ENCODE peak calls at places on chromosomes 3 and 15, in ten cellular contexts. H, F, M, Z, P, E, X, Y, R and G are unnamed samples.

GRCh38 chr3:15495461-15496340 is 25.8 kb downstream of the COLQ start:
- DNase-seq in Y (no peak), F (no peak), R (no peak), Z (no peak), E (no peak), P (no peak), M (no peak), X (no peak), H (no peak), G (no peak)

GRCh38 chr3:64541803-64542202 is 146.0 kb downstream of the ADAMTS9 start:
- DNase-seq in P (no peak), Y (no peak), M (no peak), H (no peak), F (no peak), X (no peak), Z (no peak), E (no peak), R (no peak), G (no peak)

GRCh38 chr3:88773766-88774165 is 333.7 kb upstream of the EPHA3 start:
- DNase-seq in E (no peak), P (no peak), M (no peak), Y (no peak), F (peak), Z (no peak), R (no peak), X (no peak), H (no peak), G (no peak)

GRCh38 chr3:42991369-42992315 is 12.5 kb downstream of the GASK1A start:
- DNase-seq in F (no peak), E (no peak), Z (no peak), M (no peak), H (no peak), X (no peak), Y (no peak), R (no peak), P (no peak), G (no peak)

GRCh38 chr3:183392166-183393034 is 36.0 kb downstream of the MCF2L2 start:
- DNase-seq in M (no peak), Z (no peak), F (no peak), H (no peak), E (peak), X (no peak), Y (no peak), R (peak), P (no peak), G (no peak)

GRCh38 chr15:47331796-47332480 is 385.4 kb upstream of the SEMA6D start:
- DNase-seq in P (no peak), R (peak), E (no peak), M (peak), Z (no peak), H (no peak), F (no peak), Y (no peak), X (no peak), G (no peak)

GRCh38 chr3:146550743-146551510 is 6.5 kb upstream of the PLSCR1 start:
- DNase-seq in P (no peak), M (no peak), Z (peak), R (no peak), X (no peak), E (peak), H (peak), F (peak), Y (peak), G (no peak)

GRCh38 chr3:38459499-38460048 is 5.9 kb downstream of the ACVR2B start:
- DNase-seq in Y (no peak), P (no peak), H (no peak), X (peak), F (no peak), R (no peak), M (no peak), Z (no peak), E (no peak), G (no peak)

GRCh38 chr15:62534996-62535395 is 369.9 kb upstream of the C2CD4B start:
- DNase-seq in H (no peak), F (no peak), P (no peak), Z (no peak), R (no peak), M (no peak), Y (no peak), E (no peak), X (no peak), G (no peak)